ENCODE peak calls at places on chromosomes 13 and 19, in six cellular contexts. L is NCI-H1436, Z is EH, Y is mesendoderm, K is ovary, W is AML-193. T is an unnamed sample.

GRCh38 chr13:112073245-112074138 is 6.5 kb downstream of the SOX1 start:
- DNase-seq in K (no peak), Z (no peak), W (no peak), L (no peak), Y (peak; percentile 77), T (no peak)

GRCh38 chr13:25977216-25977615 is 74.6 kb downstream of the SHISA2 start:
- DNase-seq in L (peak; percentile 24), Z (no peak), Y (peak; percentile 97), W (no peak), K (no peak), T (no peak)

GRCh38 chr13:93413972-93414717 is 187.5 kb downstream of the GPC6 start:
- DNase-seq in Y (peak; percentile 28), Z (no peak), L (no peak), K (no peak), W (no peak), T (no peak)

GRCh38 chr13:46717275-46717674 is 79.7 kb downstream of the ESD start:
- DNase-seq in Y (no peak), L (no peak), W (no peak), K (no peak), Z (no peak), T (no peak)

GRCh38 chr13:38042771-38043170 is 173.2 kb upstream of the TRPC4 start:
- DNase-seq in Z (peak; percentile 75), Y (no peak), W (no peak), K (no peak), L (no peak), T (no peak)

GRCh38 chr19:53540091-53540490 is 2.1 kb downstream of the ZNF331 start:
- DNase-seq in Y (no peak), Z (no peak), L (no peak), W (no peak), K (no peak), T (no peak)

GRCh38 chr13:45258339-45258685 is 57.5 kb upstream of the KCTD4 start:
- DNase-seq in Z (no peak), W (no peak), Y (peak; percentile 18), K (no peak), L (no peak), T (peak; percentile 37)

GRCh38 chr13:109454167-109454917 is 332.0 kb downstream of the IRS2 start:
- DNase-seq in Z (peak; percentile 74), K (no peak), W (no peak), Y (no peak), L (no peak), T (no peak)

GRCh38 chr13:25065974-25066770 is 29.8 kb upstream of the PABPC3 start:
- DNase-seq in Z (no peak), W (no peak), K (no peak), L (no peak), Y (no peak), T (no peak)

GRCh38 chr13:32840840-32841713 is 175.1 kb upstream of the KL start:
- DNase-seq in K (peak; percentile 42), W (no peak), L (no peak), Z (no peak), Y (no peak), T (no peak)

GRCh38 chr19:58328999-58329398 is 2.2 kb downstream of the ZSCAN22 start:
- DNase-seq in K (no peak), L (no peak), Y (peak; percentile 81), W (peak; percentile 20), Z (no peak), T (peak; percentile 16)

GRCh38 chr13:101382086-101382485 is 34.2 kb downstream of the NALCN start:
- DNase-seq in Y (no peak), Z (no peak), K (no peak), L (peak; percentile 11), W (no peak), T (no peak)

GRCh38 chr19:51422053-51422448 is 4.6 kb upstream of the SIGLEC10 start:
- DNase-seq in Y (peak; percentile 85), W (peak; percentile 75), K (peak; percentile 70), Z (peak; percentile 63), L (peak; percentile 36), T (peak; percentile 73)

GRCh38 chr19:17762505-17763229 is 11.4 kb downstream of the FCHO1 start:
- DNase-seq in Y (peak; percentile 90), Z (peak; percentile 83), K (no peak), L (peak; percentile 28), W (no peak), T (peak; percentile 77)

GRCh38 chr19:50830266-50831025 is 2.9 kb downstream of the KLK15 start:
- DNase-seq in L (no peak), Z (no peak), Y (no peak), W (no peak), K (no peak), T (no peak)

GRCh38 chr19:6955082-6955481 is 66.1 kb downstream of the MBD3L2B start:
- DNase-seq in K (no peak), Z (no peak), Y (no peak), L (no peak), W (no peak), T (no peak)

GRCh38 chr19:46704379-46705076 is 12.4 kb downstream of the PRKD2 start:
- DNase-seq in L (peak; percentile 4), W (peak; percentile 32), Z (peak; percentile 60), Y (peak; percentile 72), K (peak; percentile 86), T (peak; percentile 47)